ENCODE peak calls at places on chromosome 1, in six cellular contexts. One of them, this sample, is unnamed. For H3K27me3, the result is how much of the 10 kb centered on the place peaks cover.

GRCh38 chr1:38102576-38102975 is 56.0 kb upstream of the POU3F1 start:
- DNase-seq in heart left ventricle: no peak
- DNase-seq in prostate gland: no peak
- DNase-seq in pancreas: no peak
- DNase-seq in BE2C: no peak
- DNase-seq in upper lobe of right lung: no peak
- DNase-seq in this sample: peak

GRCh38 chr1:161676958-161677689 is 14.2 kb downstream of the FCGR2B start:
- DNase-seq in heart left ventricle: no peak
- DNase-seq in upper lobe of right lung: no peak
- DNase-seq in BE2C: no peak
- DNase-seq in prostate gland: no peak
- DNase-seq in pancreas: no peak
- DNase-seq in this sample: peak

GRCh38 chr1:27785763-27786162 is 12.7 kb downstream of the STX12 start:
- DNase-seq in prostate gland: no peak
- DNase-seq in BE2C: no peak
- DNase-seq in pancreas: no peak
- DNase-seq in upper lobe of right lung: no peak
- DNase-seq in heart left ventricle: no peak
- DNase-seq in this sample: no peak

GRCh38 chr1:53586765-53587164 is 127.6 kb downstream of the DMRTB1 start:
- DNase-seq in heart left ventricle: no peak
- DNase-seq in prostate gland: no peak
- DNase-seq in BE2C: no peak
- DNase-seq in upper lobe of right lung: no peak
- DNase-seq in pancreas: no peak
- DNase-seq in this sample: peak

GRCh38 chr1:17439250-17440073 is at the start of gene RCC2:
- DNase-seq in pancreas: peak
- DNase-seq in prostate gland: peak
- DNase-seq in BE2C: peak
- DNase-seq in upper lobe of right lung: peak
- DNase-seq in heart left ventricle: peak
- DNase-seq in this sample: peak

GRCh38 chr1:55650449-55650848 is 435.3 kb upstream of the USP24 start:
- DNase-seq in prostate gland: no peak
- DNase-seq in heart left ventricle: no peak
- DNase-seq in pancreas: no peak
- DNase-seq in upper lobe of right lung: no peak
- DNase-seq in BE2C: no peak
- DNase-seq in this sample: no peak

GRCh38 chr1:6009120-6010040 is 17.2 kb upstream of the NPHP4 start:
- DNase-seq in pancreas: peak
- DNase-seq in upper lobe of right lung: peak
- DNase-seq in heart left ventricle: no peak
- DNase-seq in BE2C: no peak
- DNase-seq in prostate gland: no peak
- DNase-seq in this sample: no peak

GRCh38 chr1:88892146-88892877 is 945 bp upstream of the GTF2B start:
- DNase-seq in heart left ventricle: no peak
- DNase-seq in pancreas: no peak
- DNase-seq in prostate gland: no peak
- DNase-seq in upper lobe of right lung: no peak
- DNase-seq in BE2C: no peak
- DNase-seq in this sample: peak

GRCh38 chr1:242198421-242198820 is 199.5 kb upstream of the MAP1LC3C start:
- DNase-seq in heart left ventricle: no peak
- DNase-seq in prostate gland: no peak
- DNase-seq in upper lobe of right lung: no peak
- DNase-seq in BE2C: no peak
- DNase-seq in pancreas: no peak
- DNase-seq in this sample: no peak

GRCh38 chr1:154970631-154971340 is at the start of gene SHC1:
- DNase-seq in BE2C: peak
- DNase-seq in heart left ventricle: peak
- DNase-seq in pancreas: peak
- DNase-seq in prostate gland: peak
- DNase-seq in upper lobe of right lung: peak
- DNase-seq in this sample: peak

GRCh38 chr1:206766251-206766856 is 4.2 kb upstream of the IL19 start:
- DNase-seq in heart left ventricle: no peak
- DNase-seq in upper lobe of right lung: peak
- DNase-seq in BE2C: no peak
- DNase-seq in pancreas: no peak
- DNase-seq in prostate gland: peak
- DNase-seq in this sample: no peak

GRCh38 chr1:61190476-61191067 is 108.2 kb downstream of the NFIA start:
- DNase-seq in upper lobe of right lung: no peak
- DNase-seq in pancreas: no peak
- DNase-seq in prostate gland: no peak
- DNase-seq in heart left ventricle: no peak
- DNase-seq in BE2C: no peak
- DNase-seq in this sample: no peak

GRCh38 chr1:18149113-18149641 is 41.6 kb downstream of the IGSF21 start:
- DNase-seq in prostate gland: no peak
- DNase-seq in BE2C: peak
- DNase-seq in pancreas: no peak
- DNase-seq in upper lobe of right lung: no peak
- DNase-seq in heart left ventricle: no peak
- DNase-seq in this sample: peak

GRCh38 chr1:116002781-116003455 is 26.6 kb downstream of the SLC22A15 start:
- DNase-seq in prostate gland: no peak
- DNase-seq in pancreas: peak
- DNase-seq in heart left ventricle: no peak
- DNase-seq in BE2C: no peak
- DNase-seq in upper lobe of right lung: no peak
- DNase-seq in this sample: no peak

GRCh38 chr1:169250022-169250421 is 117.6 kb downstream of the NME7 start:
- DNase-seq in upper lobe of right lung: no peak
- DNase-seq in pancreas: no peak
- DNase-seq in prostate gland: no peak
- DNase-seq in BE2C: no peak
- DNase-seq in heart left ventricle: no peak
- DNase-seq in this sample: no peak

GRCh38 chr1:198556969-198557368 is 16.5 kb upstream of the ATP6V1G3 start:
- DNase-seq in pancreas: no peak
- DNase-seq in BE2C: no peak
- DNase-seq in prostate gland: no peak
- DNase-seq in heart left ventricle: peak
- DNase-seq in upper lobe of right lung: no peak
- DNase-seq in this sample: no peak
- H3K4me3 ChIP-seq in pancreas: no peak
- H3K4me3 ChIP-seq in BE2C: no peak
- H3K4me3 ChIP-seq in prostate gland: no peak
- H3K4me3 ChIP-seq in heart left ventricle: no peak
- H3K4me3 ChIP-seq in upper lobe of right lung: no peak
- H3K4me3 ChIP-seq in this sample: no peak

GRCh38 chr1:228648647-228649383 is 86.5 kb upstream of the RHOU start:
- DNase-seq in heart left ventricle: no peak
- DNase-seq in upper lobe of right lung: no peak
- DNase-seq in prostate gland: no peak
- DNase-seq in pancreas: no peak
- DNase-seq in BE2C: no peak
- DNase-seq in this sample: no peak
- H3K27me3 ChIP-seq in heart left ventricle: half or more
- H3K27me3 ChIP-seq in upper lobe of right lung: half or more
- H3K27me3 ChIP-seq in prostate gland: under half
- H3K27me3 ChIP-seq in pancreas: under half
- H3K27me3 ChIP-seq in BE2C: under half
- H3K27me3 ChIP-seq in this sample: half or more

DNA sequence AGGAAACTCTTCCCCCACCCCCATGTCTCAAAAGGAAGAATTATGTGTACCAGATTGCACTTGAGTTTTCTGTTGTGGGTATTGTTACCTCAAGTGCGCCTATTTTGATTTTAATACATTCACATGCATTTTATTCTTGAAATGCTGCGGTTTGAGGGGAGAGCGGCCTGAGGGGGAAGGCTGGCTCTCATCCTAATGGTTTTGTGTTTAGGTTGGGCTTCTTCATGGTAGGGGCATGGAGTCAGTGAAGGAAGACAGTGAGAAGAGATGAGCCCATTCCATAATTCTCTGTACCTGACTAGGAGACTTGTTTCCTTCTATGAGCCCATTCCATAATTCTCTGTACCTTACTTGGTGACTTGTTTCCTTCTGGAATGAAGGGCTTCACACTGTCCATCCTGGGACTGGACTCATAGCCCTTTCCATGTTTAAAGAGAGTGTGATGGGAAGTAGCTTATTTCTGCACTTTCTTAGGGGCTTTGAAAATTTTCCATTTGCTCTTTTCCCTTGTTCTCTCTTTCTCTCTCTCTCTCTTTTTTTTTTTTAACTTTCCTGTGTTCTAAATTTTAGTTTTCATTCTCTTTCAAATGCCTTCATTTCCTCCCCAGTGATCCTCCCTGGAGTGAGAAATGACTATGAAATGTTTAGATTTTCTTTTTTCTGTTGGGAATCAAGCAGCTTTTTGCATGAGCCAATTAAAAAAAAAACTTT is 1.9 kb downstream of the AK4 start:
- DNase-seq in upper lobe of right lung: no peak
- DNase-seq in BE2C: no peak
- DNase-seq in pancreas: no peak
- DNase-seq in heart left ventricle: no peak
- DNase-seq in prostate gland: no peak
- DNase-seq in this sample: peak
- H3K4me3 ChIP-seq in upper lobe of right lung: no peak
- H3K4me3 ChIP-seq in BE2C: no peak
- H3K4me3 ChIP-seq in pancreas: no peak
- H3K4me3 ChIP-seq in heart left ventricle: peak
- H3K4me3 ChIP-seq in prostate gland: peak
- H3K4me3 ChIP-seq in this sample: peak

GRCh38 chr1:47444317-47444577 is 6.4 kb downstream of the FOXD2 start:
- DNase-seq in pancreas: no peak
- DNase-seq in prostate gland: no peak
- DNase-seq in heart left ventricle: no peak
- DNase-seq in BE2C: no peak
- DNase-seq in upper lobe of right lung: no peak
- DNase-seq in this sample: no peak
- H3K27me3 ChIP-seq in pancreas: under half
- H3K27me3 ChIP-seq in prostate gland: under half
- H3K27me3 ChIP-seq in heart left ventricle: half or more
- H3K27me3 ChIP-seq in BE2C: half or more
- H3K27me3 ChIP-seq in upper lobe of right lung: half or more
- H3K27me3 ChIP-seq in this sample: half or more

DNA sequence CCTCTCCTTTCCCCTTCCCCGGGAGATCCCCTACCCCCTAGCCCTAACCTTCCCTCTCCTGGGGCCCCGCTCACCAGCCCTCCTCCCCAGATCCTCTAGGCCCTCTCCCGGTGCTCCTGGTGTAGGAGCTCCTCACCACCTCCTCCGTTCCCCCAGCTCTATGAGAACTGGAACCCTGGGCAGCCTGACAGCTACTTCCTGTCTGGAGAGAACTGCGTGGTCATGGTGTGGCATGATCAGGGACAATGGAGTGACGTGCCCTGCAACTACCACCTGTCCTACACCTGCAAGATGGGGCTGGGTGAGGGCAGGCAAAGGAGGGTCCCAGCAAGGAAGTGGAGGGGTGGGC is 16.0 kb downstream of the BCAN start:
- DNase-seq in heart left ventricle: no peak
- DNase-seq in pancreas: no peak
- DNase-seq in BE2C: no peak
- DNase-seq in prostate gland: no peak
- DNase-seq in upper lobe of right lung: no peak
- DNase-seq in this sample: no peak
- H3K4me3 ChIP-seq in heart left ventricle: no peak
- H3K4me3 ChIP-seq in pancreas: no peak
- H3K4me3 ChIP-seq in BE2C: no peak
- H3K4me3 ChIP-seq in prostate gland: no peak
- H3K4me3 ChIP-seq in upper lobe of right lung: no peak
- H3K4me3 ChIP-seq in this sample: no peak

GRCh38 chr1:217091601-217092000 is 368.4 kb upstream of the ESRRG start:
- DNase-seq in upper lobe of right lung: no peak
- DNase-seq in heart left ventricle: no peak
- DNase-seq in pancreas: no peak
- DNase-seq in BE2C: no peak
- DNase-seq in prostate gland: no peak
- DNase-seq in this sample: no peak

GRCh38 chr1:217089239-217090014 is 366.2 kb upstream of the ESRRG start:
- DNase-seq in prostate gland: peak
- DNase-seq in pancreas: peak
- DNase-seq in upper lobe of right lung: no peak
- DNase-seq in BE2C: peak
- DNase-seq in heart left ventricle: peak
- DNase-seq in this sample: peak

GRCh38 chr1:217090073-217090911 is 367.1 kb upstream of the ESRRG start:
- DNase-seq in pancreas: no peak
- DNase-seq in upper lobe of right lung: no peak
- DNase-seq in heart left ventricle: no peak
- DNase-seq in prostate gland: no peak
- DNase-seq in BE2C: no peak
- DNase-seq in this sample: peak

GRCh38 chr1:217088521-217089221 is 365.4 kb upstream of the ESRRG start:
- DNase-seq in BE2C: no peak
- DNase-seq in prostate gland: no peak
- DNase-seq in upper lobe of right lung: no peak
- DNase-seq in heart left ventricle: no peak
- DNase-seq in pancreas: no peak
- DNase-seq in this sample: peak

GRCh38 chr1:217087981-217088380 is 364.8 kb upstream of the ESRRG start:
- DNase-seq in heart left ventricle: no peak
- DNase-seq in prostate gland: no peak
- DNase-seq in pancreas: no peak
- DNase-seq in BE2C: no peak
- DNase-seq in upper lobe of right lung: no peak
- DNase-seq in this sample: no peak
- H3K27me3 ChIP-seq in heart left ventricle: under half
- H3K27me3 ChIP-seq in prostate gland: under half
- H3K27me3 ChIP-seq in pancreas: under half
- H3K27me3 ChIP-seq in BE2C: under half
- H3K27me3 ChIP-seq in upper lobe of right lung: under half
- H3K27me3 ChIP-seq in this sample: under half